ENCODE peak calls at places on chromosomes 7 and 10, in four cellular contexts. One of them, this sample, is unnamed.

GRCh38 chr7:6579446-6579845 is 2.2 kb downstream of the ZDHHC4 start:
- DNase-seq in small intestine: no peak
- DNase-seq in A549: no peak
- DNase-seq in Peyer's patch: no peak
- DNase-seq in this sample: no peak

GRCh38 chr10:36488579-36488978 is 636.8 kb upstream of the ANKRD30A start:
- DNase-seq in small intestine: no peak
- DNase-seq in A549: no peak
- DNase-seq in Peyer's patch: no peak
- DNase-seq in this sample: no peak

GRCh38 chr10:103932996-103933395 is 15.0 kb upstream of the STN1 start:
- DNase-seq in small intestine: no peak
- DNase-seq in A549: no peak
- DNase-seq in Peyer's patch: no peak
- DNase-seq in this sample: no peak

GRCh38 chr7:100556541-100556940 is 17.2 kb downstream of the SAP25 start:
- DNase-seq in small intestine: no peak
- DNase-seq in A549: no peak
- DNase-seq in Peyer's patch: no peak
- DNase-seq in this sample: no peak

GRCh38 chr7:157550300-157551275 is 213.8 kb downstream of the DNAJB6 start:
- DNase-seq in small intestine: no peak
- DNase-seq in A549: no peak
- DNase-seq in Peyer's patch: no peak
- DNase-seq in this sample: no peak

GRCh38 chr7:135713836-135714470 is 14.0 kb downstream of the SLC13A4 start:
- DNase-seq in small intestine: no peak
- DNase-seq in A549: no peak
- DNase-seq in Peyer's patch: no peak
- DNase-seq in this sample: no peak

GRCh38 chr7:44144426-44144967 is 3.4 kb upstream of the MYL7 start:
- DNase-seq in small intestine: no peak
- DNase-seq in A549: no peak
- DNase-seq in Peyer's patch: no peak
- DNase-seq in this sample: no peak

GRCh38 chr10:59470570-59470969 is 108.2 kb upstream of the FAM13C start:
- DNase-seq in small intestine: no peak
- DNase-seq in A549: no peak
- DNase-seq in Peyer's patch: no peak
- DNase-seq in this sample: no peak

GRCh38 chr10:98415710-98416077 is 712 bp upstream of the PYROXD2 start:
- DNase-seq in small intestine: no peak
- DNase-seq in A549: no peak
- DNase-seq in Peyer's patch: no peak
- DNase-seq in this sample: no peak

GRCh38 chr10:99917963-99918825 is 91.6 kb downstream of the DNMBP start:
- DNase-seq in small intestine: no peak
- DNase-seq in A549: no peak
- DNase-seq in Peyer's patch: no peak
- DNase-seq in this sample: no peak

GRCh38 chr10:34816067-34817002 is 1.2 kb upstream of the PARD3 start:
- DNase-seq in small intestine: peak; percentile 46
- DNase-seq in A549: peak; percentile 28
- DNase-seq in Peyer's patch: no peak
- DNase-seq in this sample: no peak

GRCh38 chr7:158039270-158039669 is 548.4 kb downstream of the PTPRN2 start:
- DNase-seq in small intestine: no peak
- DNase-seq in A549: no peak
- DNase-seq in Peyer's patch: no peak
- DNase-seq in this sample: no peak

GRCh38 chr10:130857631-130858295 is 453.8 kb downstream of the TCERG1L start:
- DNase-seq in small intestine: no peak
- DNase-seq in A549: no peak
- DNase-seq in Peyer's patch: no peak
- DNase-seq in this sample: no peak

GRCh38 chr10:77859865-77860282 is 66.7 kb downstream of the DLG5 start:
- DNase-seq in small intestine: no peak
- DNase-seq in A549: no peak
- DNase-seq in Peyer's patch: no peak
- DNase-seq in this sample: no peak

GRCh38 chr10:77865585-77866324 is 60.8 kb downstream of the DLG5 start:
- DNase-seq in small intestine: no peak
- DNase-seq in A549: no peak
- DNase-seq in Peyer's patch: no peak
- DNase-seq in this sample: peak; percentile 22

GRCh38 chr10:77863446-77863845 is 63.1 kb downstream of the DLG5 start:
- DNase-seq in small intestine: no peak
- DNase-seq in A549: no peak
- DNase-seq in Peyer's patch: no peak
- DNase-seq in this sample: no peak

GRCh38 chr10:77864151-77864851 is 62.3 kb downstream of the DLG5 start:
- DNase-seq in small intestine: no peak
- DNase-seq in A549: no peak
- DNase-seq in Peyer's patch: no peak
- DNase-seq in this sample: no peak

GRCh38 chr10:77862595-77862994 is 64.0 kb downstream of the DLG5 start:
- DNase-seq in small intestine: no peak
- DNase-seq in A549: no peak
- DNase-seq in Peyer's patch: no peak
- DNase-seq in this sample: no peak
- H3K4me1 ChIP-seq in small intestine: no peaks in the 10 kb centered on the region
- H3K4me1 ChIP-seq in A549: peaks cover 5% of the 10 kb centered on the region
- H3K4me1 ChIP-seq in Peyer's patch: no peaks in the 10 kb centered on the region
- H3K4me1 ChIP-seq in this sample: no peaks in the 10 kb centered on the region

GRCh38 chr7:81446212-81446611 is 323.6 kb downstream of the HGF start:
- DNase-seq in small intestine: no peak
- DNase-seq in A549: no peak
- DNase-seq in Peyer's patch: no peak
- DNase-seq in this sample: no peak

GRCh38 chr7:81439591-81439990 is 330.3 kb downstream of the HGF start:
- DNase-seq in small intestine: no peak
- DNase-seq in A549: no peak
- DNase-seq in Peyer's patch: no peak
- DNase-seq in this sample: no peak

GRCh38 chr7:81447351-81447952 is 322.4 kb downstream of the HGF start:
- DNase-seq in small intestine: peak; percentile 43
- DNase-seq in A549: peak; percentile 21
- DNase-seq in Peyer's patch: no peak
- DNase-seq in this sample: no peak

GRCh38 chr7:81445462-81445861 is 324.4 kb downstream of the HGF start:
- DNase-seq in small intestine: no peak
- DNase-seq in A549: no peak
- DNase-seq in Peyer's patch: no peak
- DNase-seq in this sample: no peak

GRCh38 chr7:81441750-81442149 is 328.1 kb downstream of the HGF start:
- DNase-seq in small intestine: no peak
- DNase-seq in A549: no peak
- DNase-seq in Peyer's patch: no peak
- DNase-seq in this sample: no peak
- H3K4me3 ChIP-seq in small intestine: no peak overlapping the region
- H3K4me3 ChIP-seq in A549: no peak overlapping the region
- H3K4me3 ChIP-seq in Peyer's patch: no peak overlapping the region
- H3K4me3 ChIP-seq in this sample: no peak overlapping the region

GRCh38 chr10:63258920-63259678 is 126.0 kb downstream of the NRBF2 start:
- DNase-seq in small intestine: no peak
- DNase-seq in A549: no peak
- DNase-seq in Peyer's patch: no peak
- DNase-seq in this sample: no peak

GRCh38 chr10:63262674-63263073 is 129.5 kb downstream of the NRBF2 start:
- DNase-seq in small intestine: no peak
- DNase-seq in A549: no peak
- DNase-seq in Peyer's patch: no peak
- DNase-seq in this sample: no peak

GRCh38 chr10:63260103-63260859 is 127.2 kb downstream of the NRBF2 start:
- DNase-seq in small intestine: peak; percentile 38
- DNase-seq in A549: no peak
- DNase-seq in Peyer's patch: peak; percentile 51
- DNase-seq in this sample: no peak

GRCh38 chr10:63260860-63261251 is 127.7 kb downstream of the NRBF2 start:
- DNase-seq in small intestine: no peak
- DNase-seq in A549: no peak
- DNase-seq in Peyer's patch: no peak
- DNase-seq in this sample: no peak

GRCh38 chr10:63261496-63261895 is 128.4 kb downstream of the NRBF2 start:
- DNase-seq in small intestine: no peak
- DNase-seq in A549: no peak
- DNase-seq in Peyer's patch: no peak
- DNase-seq in this sample: no peak
- H3K4me1 ChIP-seq in small intestine: peaks cover 8% of the 10 kb centered on the region
- H3K4me1 ChIP-seq in A549: peaks cover 52% of the 10 kb centered on the region
- H3K4me1 ChIP-seq in Peyer's patch: peaks cover 4% of the 10 kb centered on the region
- H3K4me1 ChIP-seq in this sample: peaks cover 86% of the 10 kb centered on the region

DNA sequence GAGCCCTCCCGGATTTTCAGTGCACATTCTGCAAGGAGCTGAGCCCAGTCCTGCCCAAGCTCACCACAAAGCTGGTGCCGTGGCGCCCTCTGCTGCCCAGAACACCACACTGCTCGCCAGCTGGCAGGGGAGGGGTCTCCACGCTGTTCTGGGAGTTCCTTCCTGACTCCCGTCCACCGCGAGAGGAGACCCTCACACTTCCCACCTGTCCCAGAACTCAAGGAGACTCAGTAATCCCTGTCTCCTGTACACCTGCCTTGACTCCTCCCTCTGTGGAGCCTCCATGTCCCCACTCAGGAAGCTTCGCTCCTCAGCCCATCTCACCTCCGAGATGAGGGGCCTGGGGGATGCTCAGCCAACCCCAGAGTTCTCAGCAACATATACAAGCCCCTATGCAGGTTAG is 11.3 kb downstream of the C10orf105 start:
- DNase-seq in small intestine: peak; percentile 36
- DNase-seq in A549: peak; percentile 41
- DNase-seq in Peyer's patch: peak; percentile 68
- DNase-seq in this sample: peak; percentile 56
- H3K4me3 ChIP-seq in small intestine: peak overlapping the region; percentile 38
- H3K4me3 ChIP-seq in A549: no peak overlapping the region
- H3K4me3 ChIP-seq in Peyer's patch: no peak overlapping the region
- H3K4me3 ChIP-seq in this sample: no peak overlapping the region

GRCh38 chr7:116955340-116955739 is 2.0 kb downstream of the ST7 start:
- DNase-seq in small intestine: no peak
- DNase-seq in A549: no peak
- DNase-seq in Peyer's patch: no peak
- DNase-seq in this sample: no peak
- H3K4me1 ChIP-seq in small intestine: no peaks in the 10 kb centered on the region
- H3K4me1 ChIP-seq in A549: peaks cover 26% of the 10 kb centered on the region
- H3K4me1 ChIP-seq in Peyer's patch: no peaks in the 10 kb centered on the region
- H3K4me1 ChIP-seq in this sample: peaks cover 32% of the 10 kb centered on the region

This sample was measured in CD4-positive, CD25-positive, alpha-beta regulatory T cell.